ENCODE peak calls at places on chromosome 19, in nine cellular contexts. S is GM23248; E is ovary; A is mucosa of descending colon; V is heart left ventricle; Q is CD8-positive, alpha-beta T cell; G is OCI-LY7; T is mesendoderm; C is cardiac fibroblast. R is an unnamed sample.

GRCh38 chr19:33472696-33473624 is 48.6 kb downstream of the PEPD start:
- DNase-seq in A (no peak), E (no peak), Q (no peak), C (peak; percentile 98), T (peak; percentile 51), G (no peak), V (no peak), S (peak; percentile 98), R (no peak)

GRCh38 chr19:46728208-46728607 is 11.3 kb upstream of the PRKD2 start:
- DNase-seq in E (peak; percentile 55), S (no peak), Q (no peak), C (no peak), V (peak; percentile 73), T (no peak), A (no peak), G (no peak), R (no peak)

GRCh38 chr19:57648336-57649003 is 15.5 kb downstream of the ZNF211 start:
- DNase-seq in T (no peak), Q (no peak), C (no peak), S (no peak), E (no peak), V (no peak), A (no peak), G (no peak), R (no peak)

GRCh38 chr19:45512881-45513483 is 5.7 kb downstream of the VASP start:
- DNase-seq in C (no peak), T (no peak), S (no peak), A (peak; percentile 35), G (no peak), Q (no peak), V (no peak), E (no peak), R (no peak)

GRCh38 chr19:32053366-32053765 is 292.0 kb upstream of the ZNF507 start:
- DNase-seq in A (no peak), V (no peak), C (no peak), S (no peak), G (no peak), Q (no peak), T (no peak), E (no peak), R (no peak)

GRCh38 chr19:32748497-32748896 is 28.9 kb downstream of the TDRD12 start:
- DNase-seq in V (no peak), S (no peak), E (no peak), A (no peak), T (peak; percentile 35), Q (no peak), C (no peak), G (peak; percentile 38), R (peak; percentile 4)

GRCh38 chr19:12695090-12695489 is 1.3 kb downstream of the FBXW9 start:
- DNase-seq in E (no peak), C (no peak), G (no peak), Q (no peak), A (no peak), S (no peak), V (no peak), T (no peak), R (no peak)

GRCh38 chr19:28652790-28653189 is 560.2 kb downstream of the UQCRFS1 start:
- DNase-seq in S (no peak), T (no peak), Q (no peak), G (no peak), A (no peak), E (no peak), V (no peak), C (no peak), R (no peak)

GRCh38 chr19:55461259-55461973 is at the start of gene ISOC2:
- DNase-seq in A (peak; percentile 100), T (peak; percentile 100), E (peak; percentile 100), G (peak; percentile 100), S (peak; percentile 100), V (peak; percentile 100), Q (peak; percentile 100), C (peak; percentile 100), R (peak; percentile 99)

GRCh38 chr19:4357095-4357797 is 13.9 kb downstream of the MPND start:
- DNase-seq in V (no peak), S (no peak), C (no peak), A (no peak), T (no peak), E (no peak), Q (no peak), G (no peak), R (no peak)

GRCh38 chr19:46211201-46211881 is 18.2 kb upstream of the IGFL1 start:
- DNase-seq in E (no peak), G (no peak), S (peak; percentile 24), Q (no peak), T (peak; percentile 98), A (no peak), C (no peak), V (no peak), R (no peak)

GRCh38 chr19:3783660-3784584 is 2.3 kb downstream of the MATK start:
- DNase-seq in S (no peak), C (no peak), G (no peak), A (no peak), T (peak; percentile 74), V (no peak), E (no peak), Q (no peak), R (no peak)

GRCh38 chr19:31678421-31678820 is 329.2 kb upstream of the TSHZ3 start:
- DNase-seq in G (no peak), C (no peak), A (no peak), V (no peak), E (no peak), T (no peak), Q (no peak), S (no peak), R (no peak)

GRCh38 chr19:55261671-55262126 is 2.9 kb upstream of the PPP6R1 start:
- DNase-seq in G (no peak), E (no peak), C (no peak), S (no peak), V (no peak), Q (no peak), A (no peak), T (peak; percentile 37), R (no peak)

GRCh38 chr19:7083076-7083956 is 13.8 kb downstream of the ZNF557 start:
- DNase-seq in V (no peak), S (peak; percentile 43), E (no peak), A (no peak), G (peak; percentile 20), Q (no peak), T (peak; percentile 70), C (peak; percentile 56), R (no peak)

GRCh38 chr19:13597625-13598024 is 91.3 kb upstream of the CACNA1A start:
- DNase-seq in E (peak; percentile 44), A (no peak), V (no peak), T (peak; percentile 57), G (peak; percentile 74), C (peak; percentile 81), Q (peak; percentile 9), S (peak; percentile 85), R (peak; percentile 30)

GRCh38 chr19:1038995-1039645 is 787 bp upstream of the ABCA7 start:
- DNase-seq in S (peak; percentile 45), V (no peak), G (peak; percentile 55), C (no peak), A (peak; percentile 51), T (no peak), Q (no peak), E (no peak), R (no peak)

GRCh38 chr19:15123031-15123890 is 16.1 kb downstream of the SYDE1 start:
- DNase-seq in A (no peak), V (no peak), Q (no peak), T (no peak), G (no peak), E (no peak), S (no peak), C (no peak), R (no peak)

GRCh38 chr19:15563325-15563794 is 51.7 kb upstream of the CYP4F8 start:
- DNase-seq in A (peak; percentile 78), G (no peak), E (peak; percentile 46), C (peak; percentile 5), T (no peak), S (peak; percentile 19), V (peak; percentile 74), Q (no peak), R (no peak)

GRCh38 chr19:43841990-43842389 is 14.9 kb downstream of the ZNF283 start:
- DNase-seq in Q (no peak), C (no peak), A (no peak), S (peak; percentile 31), V (no peak), G (peak; percentile 1), T (peak; percentile 16), E (no peak), R (no peak)

GRCh38 chr19:33683881-33684549 is 62.3 kb downstream of the CHST8 start:
- DNase-seq in G (no peak), T (peak; percentile 84), V (peak; percentile 65), Q (no peak), A (peak; percentile 31), E (no peak), S (peak; percentile 74), C (peak; percentile 22), R (no peak)

GRCh38 chr19:33640773-33641172 is 19.0 kb downstream of the CHST8 start:
- DNase-seq in V (no peak), E (no peak), T (no peak), Q (no peak), G (no peak), A (no peak), C (no peak), S (no peak), R (no peak)

GRCh38 chr19:2041436-2041685 is 9.7 kb downstream of the MKNK2 start:
- DNase-seq in S (no peak), V (no peak), T (no peak), A (no peak), G (no peak), Q (no peak), E (peak; percentile 52), C (no peak), R (no peak)
- H3K4me3 ChIP-seq in S (no peak overlapping the region), V (peak overlapping the region; percentile 23), T (no peak overlapping the region), A (no peak overlapping the region), G (peak overlapping the region; percentile 61), Q (peak overlapping the region; percentile 56), E (no peak overlapping the region), C (no peak overlapping the region), R (peak overlapping the region; percentile 56)

GRCh38 chr19:36748431-36749275 is 24.0 kb downstream of the ZNF850 start:
- DNase-seq in C (no peak), S (no peak), G (no peak), A (no peak), V (no peak), Q (no peak), E (no peak), T (peak; percentile 47), R (no peak)
- H3K4me3 ChIP-seq in C (no peak overlapping the region), S (no peak overlapping the region), G (no peak overlapping the region), A (no peak overlapping the region), V (no peak overlapping the region), Q (peak overlapping the region; percentile 6), E (no peak overlapping the region), T (peak overlapping the region; percentile 50), R (no peak overlapping the region)

GRCh38 chr19:29943615-29944014 is 1.6 kb downstream of the URI1 start:
- DNase-seq in V (no peak), Q (no peak), S (peak; percentile 45), G (no peak), C (no peak), E (no peak), A (no peak), T (no peak), R (no peak)
- H3K4me3 ChIP-seq in V (peak overlapping the region; percentile 90), Q (no peak overlapping the region), S (peak overlapping the region; percentile 96), G (peak overlapping the region; percentile 78), C (no peak overlapping the region), E (no peak overlapping the region), A (no peak overlapping the region), T (no peak overlapping the region), R (peak overlapping the region; percentile 80)

DNA sequence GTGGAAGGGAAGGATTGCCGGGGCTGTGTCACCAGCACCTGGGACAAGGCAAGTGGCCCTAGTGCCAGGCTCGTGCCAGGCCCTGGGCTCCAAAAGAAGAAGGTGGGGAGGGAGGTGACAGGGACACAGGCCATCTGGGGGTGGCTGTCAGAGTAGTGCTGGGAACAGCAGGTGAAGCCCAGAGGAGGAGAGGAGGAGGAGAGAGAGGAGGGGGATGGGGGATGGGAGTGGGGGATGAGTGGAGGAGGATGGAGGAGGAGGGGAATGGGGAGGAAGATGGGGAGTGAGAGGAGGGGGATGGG is 18.7 kb downstream of the LSM4 start:
- DNase-seq in S (peak; percentile 30), Q (no peak), C (no peak), E (no peak), V (peak; percentile 70), A (no peak), T (no peak), G (peak; percentile 37), R (no peak)
- H3K4me3 ChIP-seq in S (peak overlapping the region; percentile 63), Q (peak overlapping the region; percentile 58), C (no peak overlapping the region), E (peak overlapping the region; percentile 40), V (peak overlapping the region; percentile 45), A (no peak overlapping the region), T (no peak overlapping the region), G (peak overlapping the region; percentile 65), R (peak overlapping the region; percentile 63)